ENCODE peak calls at places on chromosomes 4 and X, in seven cellular contexts. One of them, this sample, is unnamed.

GRCh38 chr4:21645776-21646175 is 302.8 kb downstream of the KCNIP4 start:
- DNase-seq in aorta: no peak
- DNase-seq in endothelial cell: no peak
- DNase-seq in activated gamma-delta T cell treated with anti-CD3 and anti-CD28 coated beads, Interleukin-2, amount 50 U/mL, for 16 hours: no peak
- DNase-seq in stimulated activated CD4-positive, alpha-beta T cell treated with anti-CD3 and anti-CD28 coated beads, Interleukin-2, amount 100 ng/mL, for 48 hours: no peak
- DNase-seq in HT1080: no peak
- DNase-seq in activated CD4-positive, alpha-beta T cell treated with anti-CD3 and anti-CD28 coated beads, Interleukin-2, amount 50 U/mL, for 24 hours: no peak
- DNase-seq in this sample: no peak

GRCh38 chr4:189090174-189090814 is 850.4 kb upstream of the FRG1 start:
- DNase-seq in endothelial cell: peak
- DNase-seq in activated gamma-delta T cell treated with anti-CD3 and anti-CD28 coated beads, Interleukin-2, amount 50 U/mL, for 16 hours: no peak
- DNase-seq in HT1080: peak
- DNase-seq in aorta: no peak
- DNase-seq in activated CD4-positive, alpha-beta T cell treated with anti-CD3 and anti-CD28 coated beads, Interleukin-2, amount 50 U/mL, for 24 hours: no peak
- DNase-seq in stimulated activated CD4-positive, alpha-beta T cell treated with anti-CD3 and anti-CD28 coated beads, Interleukin-2, amount 100 ng/mL, for 48 hours: no peak
- DNase-seq in this sample: peak

GRCh38 chrX:20067709-20068315 is 48.9 kb downstream of the MAP7D2 start:
- DNase-seq in aorta: peak
- DNase-seq in endothelial cell: no peak
- DNase-seq in activated gamma-delta T cell treated with anti-CD3 and anti-CD28 coated beads, Interleukin-2, amount 50 U/mL, for 16 hours: no peak
- DNase-seq in HT1080: peak
- DNase-seq in activated CD4-positive, alpha-beta T cell treated with anti-CD3 and anti-CD28 coated beads, Interleukin-2, amount 50 U/mL, for 24 hours: no peak
- DNase-seq in stimulated activated CD4-positive, alpha-beta T cell treated with anti-CD3 and anti-CD28 coated beads, Interleukin-2, amount 100 ng/mL, for 48 hours: no peak
- DNase-seq in this sample: peak

GRCh38 chr4:154044118-154044517 is 255.2 kb upstream of the SFRP2 start:
- DNase-seq in endothelial cell: no peak
- DNase-seq in activated gamma-delta T cell treated with anti-CD3 and anti-CD28 coated beads, Interleukin-2, amount 50 U/mL, for 16 hours: no peak
- DNase-seq in HT1080: no peak
- DNase-seq in aorta: no peak
- DNase-seq in activated CD4-positive, alpha-beta T cell treated with anti-CD3 and anti-CD28 coated beads, Interleukin-2, amount 50 U/mL, for 24 hours: no peak
- DNase-seq in stimulated activated CD4-positive, alpha-beta T cell treated with anti-CD3 and anti-CD28 coated beads, Interleukin-2, amount 100 ng/mL, for 48 hours: no peak
- DNase-seq in this sample: no peak

GRCh38 chr4:31370866-31371465 is 650.8 kb downstream of the PCDH7 start:
- DNase-seq in activated gamma-delta T cell treated with anti-CD3 and anti-CD28 coated beads, Interleukin-2, amount 50 U/mL, for 16 hours: no peak
- DNase-seq in activated CD4-positive, alpha-beta T cell treated with anti-CD3 and anti-CD28 coated beads, Interleukin-2, amount 50 U/mL, for 24 hours: no peak
- DNase-seq in endothelial cell: peak
- DNase-seq in aorta: no peak
- DNase-seq in HT1080: peak
- DNase-seq in stimulated activated CD4-positive, alpha-beta T cell treated with anti-CD3 and anti-CD28 coated beads, Interleukin-2, amount 100 ng/mL, for 48 hours: no peak
- DNase-seq in this sample: peak

GRCh38 chr4:122842392-122842791 is 15.8 kb downstream of the FGF2 start:
- DNase-seq in HT1080: no peak
- DNase-seq in activated CD4-positive, alpha-beta T cell treated with anti-CD3 and anti-CD28 coated beads, Interleukin-2, amount 50 U/mL, for 24 hours: no peak
- DNase-seq in endothelial cell: no peak
- DNase-seq in stimulated activated CD4-positive, alpha-beta T cell treated with anti-CD3 and anti-CD28 coated beads, Interleukin-2, amount 100 ng/mL, for 48 hours: no peak
- DNase-seq in aorta: no peak
- DNase-seq in activated gamma-delta T cell treated with anti-CD3 and anti-CD28 coated beads, Interleukin-2, amount 50 U/mL, for 16 hours: no peak
- DNase-seq in this sample: no peak

GRCh38 chr4:71004281-71004851 is 10.9 kb downstream of the DCK start:
- DNase-seq in aorta: no peak
- DNase-seq in activated gamma-delta T cell treated with anti-CD3 and anti-CD28 coated beads, Interleukin-2, amount 50 U/mL, for 16 hours: peak
- DNase-seq in activated CD4-positive, alpha-beta T cell treated with anti-CD3 and anti-CD28 coated beads, Interleukin-2, amount 50 U/mL, for 24 hours: no peak
- DNase-seq in stimulated activated CD4-positive, alpha-beta T cell treated with anti-CD3 and anti-CD28 coated beads, Interleukin-2, amount 100 ng/mL, for 48 hours: peak
- DNase-seq in endothelial cell: peak
- DNase-seq in HT1080: no peak
- DNase-seq in this sample: no peak

GRCh38 chr4:157992038-157992706 is 180.7 kb downstream of the GASK1B start:
- DNase-seq in endothelial cell: peak
- DNase-seq in activated CD4-positive, alpha-beta T cell treated with anti-CD3 and anti-CD28 coated beads, Interleukin-2, amount 50 U/mL, for 24 hours: no peak
- DNase-seq in stimulated activated CD4-positive, alpha-beta T cell treated with anti-CD3 and anti-CD28 coated beads, Interleukin-2, amount 100 ng/mL, for 48 hours: peak
- DNase-seq in HT1080: peak
- DNase-seq in activated gamma-delta T cell treated with anti-CD3 and anti-CD28 coated beads, Interleukin-2, amount 50 U/mL, for 16 hours: peak
- DNase-seq in aorta: no peak
- DNase-seq in this sample: peak

GRCh38 chrX:115939636-115940160 is 230.8 kb upstream of the AGTR2 start:
- DNase-seq in endothelial cell: no peak
- DNase-seq in stimulated activated CD4-positive, alpha-beta T cell treated with anti-CD3 and anti-CD28 coated beads, Interleukin-2, amount 100 ng/mL, for 48 hours: no peak
- DNase-seq in activated CD4-positive, alpha-beta T cell treated with anti-CD3 and anti-CD28 coated beads, Interleukin-2, amount 50 U/mL, for 24 hours: no peak
- DNase-seq in HT1080: no peak
- DNase-seq in aorta: no peak
- DNase-seq in activated gamma-delta T cell treated with anti-CD3 and anti-CD28 coated beads, Interleukin-2, amount 50 U/mL, for 16 hours: no peak
- DNase-seq in this sample: no peak

GRCh38 chr4:113434247-113434587 is 327.3 kb downstream of the CAMK2D start:
- DNase-seq in endothelial cell: no peak
- DNase-seq in activated gamma-delta T cell treated with anti-CD3 and anti-CD28 coated beads, Interleukin-2, amount 50 U/mL, for 16 hours: no peak
- DNase-seq in activated CD4-positive, alpha-beta T cell treated with anti-CD3 and anti-CD28 coated beads, Interleukin-2, amount 50 U/mL, for 24 hours: no peak
- DNase-seq in stimulated activated CD4-positive, alpha-beta T cell treated with anti-CD3 and anti-CD28 coated beads, Interleukin-2, amount 100 ng/mL, for 48 hours: no peak
- DNase-seq in aorta: no peak
- DNase-seq in HT1080: no peak
- DNase-seq in this sample: no peak

GRCh38 chr4:27081675-27082579 is 221.3 kb downstream of the STIM2 start:
- DNase-seq in HT1080: no peak
- DNase-seq in aorta: no peak
- DNase-seq in endothelial cell: no peak
- DNase-seq in activated gamma-delta T cell treated with anti-CD3 and anti-CD28 coated beads, Interleukin-2, amount 50 U/mL, for 16 hours: no peak
- DNase-seq in activated CD4-positive, alpha-beta T cell treated with anti-CD3 and anti-CD28 coated beads, Interleukin-2, amount 50 U/mL, for 24 hours: no peak
- DNase-seq in stimulated activated CD4-positive, alpha-beta T cell treated with anti-CD3 and anti-CD28 coated beads, Interleukin-2, amount 100 ng/mL, for 48 hours: no peak
- DNase-seq in this sample: no peak

GRCh38 chrX:108415146-108415545 is 23.1 kb downstream of the COL4A6 start:
- DNase-seq in endothelial cell: no peak
- DNase-seq in HT1080: peak
- DNase-seq in stimulated activated CD4-positive, alpha-beta T cell treated with anti-CD3 and anti-CD28 coated beads, Interleukin-2, amount 100 ng/mL, for 48 hours: no peak
- DNase-seq in aorta: no peak
- DNase-seq in activated CD4-positive, alpha-beta T cell treated with anti-CD3 and anti-CD28 coated beads, Interleukin-2, amount 50 U/mL, for 24 hours: no peak
- DNase-seq in activated gamma-delta T cell treated with anti-CD3 and anti-CD28 coated beads, Interleukin-2, amount 50 U/mL, for 16 hours: no peak
- DNase-seq in this sample: no peak

GRCh38 chr4:88291003-88291402 is 6.6 kb upstream of the PPM1K start:
- DNase-seq in HT1080: no peak
- DNase-seq in aorta: no peak
- DNase-seq in endothelial cell: no peak
- DNase-seq in stimulated activated CD4-positive, alpha-beta T cell treated with anti-CD3 and anti-CD28 coated beads, Interleukin-2, amount 100 ng/mL, for 48 hours: no peak
- DNase-seq in activated gamma-delta T cell treated with anti-CD3 and anti-CD28 coated beads, Interleukin-2, amount 50 U/mL, for 16 hours: no peak
- DNase-seq in activated CD4-positive, alpha-beta T cell treated with anti-CD3 and anti-CD28 coated beads, Interleukin-2, amount 50 U/mL, for 24 hours: no peak
- DNase-seq in this sample: no peak

GRCh38 chr4:11456441-11456840 is 27.7 kb upstream of the HS3ST1 start:
- DNase-seq in stimulated activated CD4-positive, alpha-beta T cell treated with anti-CD3 and anti-CD28 coated beads, Interleukin-2, amount 100 ng/mL, for 48 hours: no peak
- DNase-seq in HT1080: no peak
- DNase-seq in aorta: no peak
- DNase-seq in activated gamma-delta T cell treated with anti-CD3 and anti-CD28 coated beads, Interleukin-2, amount 50 U/mL, for 16 hours: no peak
- DNase-seq in activated CD4-positive, alpha-beta T cell treated with anti-CD3 and anti-CD28 coated beads, Interleukin-2, amount 50 U/mL, for 24 hours: no peak
- DNase-seq in endothelial cell: no peak
- DNase-seq in this sample: no peak

GRCh38 chr4:15378493-15378892 is 49.3 kb upstream of the C1QTNF7 start:
- DNase-seq in aorta: no peak
- DNase-seq in endothelial cell: no peak
- DNase-seq in HT1080: no peak
- DNase-seq in activated CD4-positive, alpha-beta T cell treated with anti-CD3 and anti-CD28 coated beads, Interleukin-2, amount 50 U/mL, for 24 hours: no peak
- DNase-seq in stimulated activated CD4-positive, alpha-beta T cell treated with anti-CD3 and anti-CD28 coated beads, Interleukin-2, amount 100 ng/mL, for 48 hours: no peak
- DNase-seq in activated gamma-delta T cell treated with anti-CD3 and anti-CD28 coated beads, Interleukin-2, amount 50 U/mL, for 16 hours: no peak
- DNase-seq in this sample: no peak

GRCh38 chrX:105972690-105973386 is 65.7 kb downstream of the SERPINA7 start:
- DNase-seq in activated CD4-positive, alpha-beta T cell treated with anti-CD3 and anti-CD28 coated beads, Interleukin-2, amount 50 U/mL, for 24 hours: no peak
- DNase-seq in HT1080: no peak
- DNase-seq in aorta: no peak
- DNase-seq in stimulated activated CD4-positive, alpha-beta T cell treated with anti-CD3 and anti-CD28 coated beads, Interleukin-2, amount 100 ng/mL, for 48 hours: no peak
- DNase-seq in endothelial cell: no peak
- DNase-seq in activated gamma-delta T cell treated with anti-CD3 and anti-CD28 coated beads, Interleukin-2, amount 50 U/mL, for 16 hours: no peak
- DNase-seq in this sample: no peak

GRCh38 chrX:121635141-121635540 is 587.7 kb downstream of the GLUD2 start:
- DNase-seq in activated CD4-positive, alpha-beta T cell treated with anti-CD3 and anti-CD28 coated beads, Interleukin-2, amount 50 U/mL, for 24 hours: no peak
- DNase-seq in stimulated activated CD4-positive, alpha-beta T cell treated with anti-CD3 and anti-CD28 coated beads, Interleukin-2, amount 100 ng/mL, for 48 hours: no peak
- DNase-seq in activated gamma-delta T cell treated with anti-CD3 and anti-CD28 coated beads, Interleukin-2, amount 50 U/mL, for 16 hours: no peak
- DNase-seq in endothelial cell: no peak
- DNase-seq in HT1080: peak
- DNase-seq in aorta: no peak
- DNase-seq in this sample: peak

GRCh38 chrX:92270936-92271655 is 491.9 kb downstream of the PCDH11X start:
- DNase-seq in HT1080: no peak
- DNase-seq in activated gamma-delta T cell treated with anti-CD3 and anti-CD28 coated beads, Interleukin-2, amount 50 U/mL, for 16 hours: no peak
- DNase-seq in activated CD4-positive, alpha-beta T cell treated with anti-CD3 and anti-CD28 coated beads, Interleukin-2, amount 50 U/mL, for 24 hours: no peak
- DNase-seq in aorta: no peak
- DNase-seq in stimulated activated CD4-positive, alpha-beta T cell treated with anti-CD3 and anti-CD28 coated beads, Interleukin-2, amount 100 ng/mL, for 48 hours: no peak
- DNase-seq in endothelial cell: no peak
- DNase-seq in this sample: no peak

GRCh38 chr4:140095694-140096482 is 58.1 kb downstream of the MAML3 start:
- DNase-seq in activated CD4-positive, alpha-beta T cell treated with anti-CD3 and anti-CD28 coated beads, Interleukin-2, amount 50 U/mL, for 24 hours: peak
- DNase-seq in activated gamma-delta T cell treated with anti-CD3 and anti-CD28 coated beads, Interleukin-2, amount 50 U/mL, for 16 hours: peak
- DNase-seq in stimulated activated CD4-positive, alpha-beta T cell treated with anti-CD3 and anti-CD28 coated beads, Interleukin-2, amount 100 ng/mL, for 48 hours: peak
- DNase-seq in endothelial cell: no peak
- DNase-seq in aorta: no peak
- DNase-seq in HT1080: peak
- DNase-seq in this sample: peak

GRCh38 chr4:156638925-156639605 is 332.5 kb downstream of the PDGFC start:
- DNase-seq in stimulated activated CD4-positive, alpha-beta T cell treated with anti-CD3 and anti-CD28 coated beads, Interleukin-2, amount 100 ng/mL, for 48 hours: no peak
- DNase-seq in activated gamma-delta T cell treated with anti-CD3 and anti-CD28 coated beads, Interleukin-2, amount 50 U/mL, for 16 hours: no peak
- DNase-seq in aorta: no peak
- DNase-seq in endothelial cell: no peak
- DNase-seq in HT1080: peak
- DNase-seq in activated CD4-positive, alpha-beta T cell treated with anti-CD3 and anti-CD28 coated beads, Interleukin-2, amount 50 U/mL, for 24 hours: no peak
- DNase-seq in this sample: peak

GRCh38 chrX:110208092-110208491 is 109.8 kb downstream of the AMMECR1 start:
- DNase-seq in HT1080: no peak
- DNase-seq in aorta: no peak
- DNase-seq in activated CD4-positive, alpha-beta T cell treated with anti-CD3 and anti-CD28 coated beads, Interleukin-2, amount 50 U/mL, for 24 hours: no peak
- DNase-seq in activated gamma-delta T cell treated with anti-CD3 and anti-CD28 coated beads, Interleukin-2, amount 50 U/mL, for 16 hours: no peak
- DNase-seq in endothelial cell: no peak
- DNase-seq in stimulated activated CD4-positive, alpha-beta T cell treated with anti-CD3 and anti-CD28 coated beads, Interleukin-2, amount 100 ng/mL, for 48 hours: no peak
- DNase-seq in this sample: no peak

GRCh38 chr4:163071308-163071707 is 95.4 kb downstream of the NAF1 start:
- DNase-seq in activated CD4-positive, alpha-beta T cell treated with anti-CD3 and anti-CD28 coated beads, Interleukin-2, amount 50 U/mL, for 24 hours: no peak
- DNase-seq in activated gamma-delta T cell treated with anti-CD3 and anti-CD28 coated beads, Interleukin-2, amount 50 U/mL, for 16 hours: no peak
- DNase-seq in aorta: no peak
- DNase-seq in endothelial cell: no peak
- DNase-seq in HT1080: no peak
- DNase-seq in stimulated activated CD4-positive, alpha-beta T cell treated with anti-CD3 and anti-CD28 coated beads, Interleukin-2, amount 100 ng/mL, for 48 hours: no peak
- DNase-seq in this sample: no peak

GRCh38 chrX:130060122-130061069 is 49.9 kb downstream of the ELF4 start:
- DNase-seq in stimulated activated CD4-positive, alpha-beta T cell treated with anti-CD3 and anti-CD28 coated beads, Interleukin-2, amount 100 ng/mL, for 48 hours: peak
- DNase-seq in HT1080: peak
- DNase-seq in activated gamma-delta T cell treated with anti-CD3 and anti-CD28 coated beads, Interleukin-2, amount 50 U/mL, for 16 hours: peak
- DNase-seq in endothelial cell: peak
- DNase-seq in activated CD4-positive, alpha-beta T cell treated with anti-CD3 and anti-CD28 coated beads, Interleukin-2, amount 50 U/mL, for 24 hours: peak
- DNase-seq in aorta: peak
- DNase-seq in this sample: peak

GRCh38 chrX:12441376-12442128 is 303.3 kb downstream of the FRMPD4 start:
- DNase-seq in activated gamma-delta T cell treated with anti-CD3 and anti-CD28 coated beads, Interleukin-2, amount 50 U/mL, for 16 hours: no peak
- DNase-seq in aorta: no peak
- DNase-seq in activated CD4-positive, alpha-beta T cell treated with anti-CD3 and anti-CD28 coated beads, Interleukin-2, amount 50 U/mL, for 24 hours: no peak
- DNase-seq in stimulated activated CD4-positive, alpha-beta T cell treated with anti-CD3 and anti-CD28 coated beads, Interleukin-2, amount 100 ng/mL, for 48 hours: no peak
- DNase-seq in HT1080: peak
- DNase-seq in endothelial cell: no peak
- DNase-seq in this sample: peak

GRCh38 chr4:57426779-57427395 is 316.7 kb upstream of the IGFBP7 start:
- DNase-seq in HT1080: peak
- DNase-seq in activated CD4-positive, alpha-beta T cell treated with anti-CD3 and anti-CD28 coated beads, Interleukin-2, amount 50 U/mL, for 24 hours: no peak
- DNase-seq in endothelial cell: peak
- DNase-seq in aorta: peak
- DNase-seq in stimulated activated CD4-positive, alpha-beta T cell treated with anti-CD3 and anti-CD28 coated beads, Interleukin-2, amount 100 ng/mL, for 48 hours: peak
- DNase-seq in activated gamma-delta T cell treated with anti-CD3 and anti-CD28 coated beads, Interleukin-2, amount 50 U/mL, for 16 hours: no peak
- DNase-seq in this sample: peak

GRCh38 chr4:139774759-139775487 is 109.3 kb downstream of the MGST2 start:
- DNase-seq in activated gamma-delta T cell treated with anti-CD3 and anti-CD28 coated beads, Interleukin-2, amount 50 U/mL, for 16 hours: no peak
- DNase-seq in HT1080: no peak
- DNase-seq in endothelial cell: no peak
- DNase-seq in stimulated activated CD4-positive, alpha-beta T cell treated with anti-CD3 and anti-CD28 coated beads, Interleukin-2, amount 100 ng/mL, for 48 hours: no peak
- DNase-seq in activated CD4-positive, alpha-beta T cell treated with anti-CD3 and anti-CD28 coated beads, Interleukin-2, amount 50 U/mL, for 24 hours: no peak
- DNase-seq in aorta: no peak
- DNase-seq in this sample: peak

GRCh38 chr4:74544655-74545361 is 99.9 kb downstream of the AREG start:
- DNase-seq in HT1080: no peak
- DNase-seq in stimulated activated CD4-positive, alpha-beta T cell treated with anti-CD3 and anti-CD28 coated beads, Interleukin-2, amount 100 ng/mL, for 48 hours: no peak
- DNase-seq in aorta: no peak
- DNase-seq in activated gamma-delta T cell treated with anti-CD3 and anti-CD28 coated beads, Interleukin-2, amount 50 U/mL, for 16 hours: no peak
- DNase-seq in activated CD4-positive, alpha-beta T cell treated with anti-CD3 and anti-CD28 coated beads, Interleukin-2, amount 50 U/mL, for 24 hours: no peak
- DNase-seq in endothelial cell: no peak
- DNase-seq in this sample: no peak

GRCh38 chr4:165874799-165875371 is 1.8 kb downstream of the TLL1 start:
- DNase-seq in aorta: peak
- DNase-seq in HT1080: no peak
- DNase-seq in activated CD4-positive, alpha-beta T cell treated with anti-CD3 and anti-CD28 coated beads, Interleukin-2, amount 50 U/mL, for 24 hours: no peak
- DNase-seq in activated gamma-delta T cell treated with anti-CD3 and anti-CD28 coated beads, Interleukin-2, amount 50 U/mL, for 16 hours: no peak
- DNase-seq in endothelial cell: peak
- DNase-seq in stimulated activated CD4-positive, alpha-beta T cell treated with anti-CD3 and anti-CD28 coated beads, Interleukin-2, amount 100 ng/mL, for 48 hours: no peak
- DNase-seq in this sample: peak